ENCODE peak calls at places on chromosome 5, in seven cellular contexts. One of them, this sample, is unnamed.

GRCh38 chr5:77957-78804 is 13.8 kb upstream of the PLEKHG4B start:
- DNase-seq in NCI-H460: peak; percentile 53
- DNase-seq in GM13977: peak; percentile 63
- DNase-seq in H9: no peak
- DNase-seq in tibial nerve: no peak
- DNase-seq in stromal cell of bone marrow: no peak
- DNase-seq in AG09309: peak; percentile 34
- DNase-seq in this sample: no peak

GRCh38 chr5:134458234-134458633 is 46.6 kb upstream of the CDKN2AIPNL start:
- DNase-seq in stromal cell of bone marrow: no peak
- DNase-seq in AG09309: no peak
- DNase-seq in GM13977: no peak
- DNase-seq in NCI-H460: no peak
- DNase-seq in tibial nerve: no peak
- DNase-seq in H9: no peak
- DNase-seq in this sample: no peak

GRCh38 chr5:59798862-59799667 is 94.5 kb downstream of the PDE4D start:
- DNase-seq in tibial nerve: no peak
- DNase-seq in AG09309: no peak
- DNase-seq in GM13977: no peak
- DNase-seq in NCI-H460: no peak
- DNase-seq in H9: no peak
- DNase-seq in stromal cell of bone marrow: no peak
- DNase-seq in this sample: no peak

GRCh38 chr5:133882801-133883200 is 85.6 kb downstream of the C5orf15 start:
- DNase-seq in AG09309: no peak
- DNase-seq in NCI-H460: no peak
- DNase-seq in tibial nerve: no peak
- DNase-seq in GM13977: no peak
- DNase-seq in stromal cell of bone marrow: no peak
- DNase-seq in H9: no peak
- DNase-seq in this sample: no peak

GRCh38 chr5:7837401-7837800 is 13.5 kb downstream of the CFAP90 start:
- DNase-seq in tibial nerve: no peak
- DNase-seq in stromal cell of bone marrow: no peak
- DNase-seq in AG09309: no peak
- DNase-seq in NCI-H460: no peak
- DNase-seq in GM13977: no peak
- DNase-seq in H9: no peak
- DNase-seq in this sample: no peak

GRCh38 chr5:172901012-172901780 is 58.0 kb upstream of the RPL26L1 start:
- DNase-seq in H9: no peak
- DNase-seq in tibial nerve: no peak
- DNase-seq in NCI-H460: no peak
- DNase-seq in GM13977: no peak
- DNase-seq in AG09309: no peak
- DNase-seq in stromal cell of bone marrow: peak; percentile 65
- DNase-seq in this sample: no peak

GRCh38 chr5:34062419-34062818 is 19.4 kb upstream of the C1QTNF3 start:
- DNase-seq in NCI-H460: no peak
- DNase-seq in stromal cell of bone marrow: no peak
- DNase-seq in H9: no peak
- DNase-seq in GM13977: no peak
- DNase-seq in tibial nerve: no peak
- DNase-seq in AG09309: no peak
- DNase-seq in this sample: no peak

GRCh38 chr5:160646033-160646432 is 206.0 kb downstream of the ATP10B start:
- DNase-seq in H9: no peak
- DNase-seq in NCI-H460: no peak
- DNase-seq in GM13977: no peak
- DNase-seq in tibial nerve: no peak
- DNase-seq in stromal cell of bone marrow: no peak
- DNase-seq in AG09309: no peak
- DNase-seq in this sample: no peak

GRCh38 chr5:112612663-112613062 is 125.0 kb upstream of the APC start:
- DNase-seq in H9: no peak
- DNase-seq in GM13977: no peak
- DNase-seq in stromal cell of bone marrow: no peak
- DNase-seq in NCI-H460: no peak
- DNase-seq in tibial nerve: no peak
- DNase-seq in AG09309: no peak
- DNase-seq in this sample: no peak

GRCh38 chr5:176771102-176771845 is 39.1 kb upstream of the UNC5A start:
- DNase-seq in NCI-H460: no peak
- DNase-seq in H9: peak; percentile 3
- DNase-seq in GM13977: no peak
- DNase-seq in stromal cell of bone marrow: no peak
- DNase-seq in AG09309: no peak
- DNase-seq in tibial nerve: no peak
- DNase-seq in this sample: no peak

GRCh38 chr5:119179857-119180641 is 109.2 kb downstream of the DMXL1 start:
- DNase-seq in GM13977: no peak
- DNase-seq in NCI-H460: no peak
- DNase-seq in tibial nerve: no peak
- DNase-seq in stromal cell of bone marrow: peak; percentile 0
- DNase-seq in H9: no peak
- DNase-seq in AG09309: peak; percentile 0
- DNase-seq in this sample: no peak

GRCh38 chr5:73950441-73950873 is 324.5 kb downstream of the ARHGEF28 start:
- DNase-seq in NCI-H460: no peak
- DNase-seq in stromal cell of bone marrow: no peak
- DNase-seq in GM13977: no peak
- DNase-seq in tibial nerve: no peak
- DNase-seq in H9: no peak
- DNase-seq in AG09309: no peak
- DNase-seq in this sample: no peak